ENCODE peak calls at places on chromosome 4, in five cellular contexts. V is IMR-90, Y is neural progenitor cell, J is PC-3, N is fibroblast of lung. G is an unnamed sample.

GRCh38 chr4:76280488-76281441 is 25.8 kb upstream of the STBD1 start:
- DNase-seq in V (no peak), J (no peak), N (no peak), Y (no peak), G (no peak)

GRCh38 chr4:102554482-102554881 is 53.3 kb downstream of the NFKB1 start:
- DNase-seq in V (peak; percentile 92), Y (peak; percentile 16), N (peak; percentile 80), J (no peak), G (peak; percentile 70)

GRCh38 chr4:38560763-38561558 is 103.0 kb upstream of the KLF3 start:
- DNase-seq in J (peak; percentile 11), Y (no peak), V (no peak), N (no peak), G (no peak)

GRCh38 chr4:38562751-38563198 is 101.2 kb upstream of the KLF3 start:
- DNase-seq in V (peak; percentile 28), N (no peak), Y (no peak), J (peak; percentile 6), G (peak; percentile 5)

GRCh38 chr4:1055721-1056590 is 44.5 kb downstream of the FGFRL1 start:
- DNase-seq in Y (peak; percentile 71), V (peak; percentile 48), J (no peak), N (peak; percentile 27), G (no peak)

GRCh38 chr4:38223801-38224236 is 263.6 kb downstream of the PTTG2 start:
- DNase-seq in N (no peak), V (no peak), Y (no peak), J (no peak), G (no peak)

GRCh38 chr4:148333265-148333664 is 108.9 kb downstream of the NR3C2 start:
- DNase-seq in N (no peak), Y (no peak), V (no peak), J (no peak), G (no peak)

GRCh38 chr4:145168578-145169187 is 11.7 kb downstream of the OTUD4 start:
- DNase-seq in V (no peak), J (no peak), N (no peak), Y (no peak), G (no peak)

GRCh38 chr4:104571341-104571740 is 76.6 kb upstream of the CXXC4 start:
- DNase-seq in J (peak; percentile 22), Y (peak; percentile 35), V (no peak), N (peak; percentile 36), G (peak; percentile 12)

GRCh38 chr4:5973033-5973432 is 45.2 kb downstream of the C4orf50 start:
- DNase-seq in Y (no peak), N (no peak), J (no peak), V (no peak), G (no peak)

GRCh38 chr4:3442959-3443749 is 1.4 kb downstream of the HGFAC start:
- DNase-seq in V (no peak), J (peak; percentile 59), Y (peak; percentile 74), N (no peak), G (no peak)

GRCh38 chr4:86569103-86569870 is 24.8 kb upstream of the PTPN13 start:
- DNase-seq in J (no peak), Y (no peak), V (no peak), N (no peak), G (no peak)

GRCh38 chr4:1755297-1755696 is 34.0 kb downstream of the TACC3 start:
- DNase-seq in J (no peak), N (no peak), Y (no peak), V (no peak), G (no peak)

GRCh38 chr4:39357002-39357401 is 9.2 kb downstream of the RFC1 start:
- DNase-seq in V (no peak), J (no peak), Y (peak; percentile 20), N (no peak), G (no peak)

GRCh38 chr4:6724461-6725111 is 8.6 kb downstream of the BLOC1S4 start:
- DNase-seq in V (peak; percentile 41), J (no peak), N (peak; percentile 74), Y (peak; percentile 43), G (peak; percentile 67)

GRCh38 chr4:152451496-152451895 is 84.4 kb downstream of the FBXW7 start:
- DNase-seq in V (no peak), J (no peak), N (no peak), Y (no peak), G (no peak)

GRCh38 chr4:81724925-81725329 is 253.2 kb upstream of the RASGEF1B start:
- DNase-seq in Y (peak; percentile 15), V (no peak), J (no peak), N (no peak), G (no peak)

GRCh38 chr4:184801781-184802180 is 24.0 kb downstream of the ACSL1 start:
- DNase-seq in Y (no peak), J (peak; percentile 45), N (peak; percentile 84), V (peak; percentile 42), G (peak; percentile 75)

GRCh38 chr4:76312457-76312856 is 5.9 kb downstream of the STBD1 start:
- DNase-seq in N (no peak), Y (no peak), J (no peak), V (no peak), G (no peak)

GRCh38 chr4:76354517-76355473 is 48.3 kb downstream of the STBD1 start:
- DNase-seq in V (no peak), N (no peak), Y (no peak), J (no peak), G (no peak)

GRCh38 chr4:85406185-85406584 is 68.8 kb upstream of the ARHGAP24 start:
- DNase-seq in V (no peak), N (no peak), J (no peak), Y (no peak), G (no peak)

GRCh38 chr4:158079661-158080060 is 93.2 kb downstream of the GASK1B start:
- DNase-seq in J (no peak), N (no peak), Y (no peak), V (no peak), G (no peak)

GRCh38 chr4:158013858-158014257 is 159.0 kb downstream of the GASK1B start:
- DNase-seq in Y (no peak), N (peak; percentile 91), J (peak; percentile 20), V (peak; percentile 85), G (peak; percentile 88)

GRCh38 chr4:55458164-55458563 is 62.4 kb downstream of the TMEM165 start:
- DNase-seq in N (peak; percentile 48), V (peak; percentile 46), J (peak; percentile 65), Y (no peak), G (peak; percentile 30)

GRCh38 chr4:108087293-108087967 is 81.3 kb downstream of the LEF1 start:
- DNase-seq in N (no peak), J (no peak), Y (no peak), V (no peak), G (no peak)

GRCh38 chr4:41747230-41748055 is 1.1 kb downstream of the PHOX2B start:
- DNase-seq in V (no peak), N (no peak), Y (peak; percentile 48), J (no peak), G (no peak)

GRCh38 chr4:119707336-119707735 is 78.7 kb upstream of the PDE5A start:
- DNase-seq in V (no peak), J (no peak), Y (no peak), N (no peak), G (no peak)

DNA sequence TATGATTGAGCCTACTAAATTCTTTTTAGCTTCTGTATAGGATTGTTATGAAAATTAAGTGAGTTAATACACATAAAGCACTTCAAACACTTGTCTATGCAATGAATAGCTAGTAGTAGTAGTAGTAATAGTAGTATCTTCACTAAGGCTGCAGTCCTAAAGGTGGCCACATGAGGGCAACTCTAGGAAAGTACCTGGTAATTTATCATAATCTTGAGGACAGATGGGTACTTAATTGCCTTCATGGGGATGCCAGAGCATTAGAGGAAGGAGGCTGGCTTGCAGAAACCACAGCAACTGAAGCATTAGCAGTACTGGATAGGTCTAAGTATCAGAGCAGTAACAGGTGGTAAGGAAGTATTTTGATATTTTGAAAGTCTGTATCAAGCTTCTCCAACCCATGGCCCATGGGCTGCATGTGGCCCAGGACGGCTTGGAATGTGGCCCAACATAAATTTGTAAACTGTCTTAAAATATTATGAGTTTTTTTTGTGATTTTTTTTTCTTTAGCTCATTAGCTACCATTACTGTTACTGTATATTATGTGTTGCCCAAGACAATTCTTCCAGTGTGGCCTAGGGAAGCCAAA is 17.3 kb downstream of the NIPAL1 start:
- DNase-seq in J (peak; percentile 61), N (peak; percentile 7), V (peak; percentile 3), Y (peak; percentile 17), G (no peak)
- H3K4me1 ChIP-seq in J (peaks cover 11% of the 10 kb centered on the region), N (no peaks in the 10 kb centered on the region), V (no peaks in the 10 kb centered on the region), Y (peaks cover 21% of the 10 kb centered on the region), G (peaks cover 8% of the 10 kb centered on the region)

DNA sequence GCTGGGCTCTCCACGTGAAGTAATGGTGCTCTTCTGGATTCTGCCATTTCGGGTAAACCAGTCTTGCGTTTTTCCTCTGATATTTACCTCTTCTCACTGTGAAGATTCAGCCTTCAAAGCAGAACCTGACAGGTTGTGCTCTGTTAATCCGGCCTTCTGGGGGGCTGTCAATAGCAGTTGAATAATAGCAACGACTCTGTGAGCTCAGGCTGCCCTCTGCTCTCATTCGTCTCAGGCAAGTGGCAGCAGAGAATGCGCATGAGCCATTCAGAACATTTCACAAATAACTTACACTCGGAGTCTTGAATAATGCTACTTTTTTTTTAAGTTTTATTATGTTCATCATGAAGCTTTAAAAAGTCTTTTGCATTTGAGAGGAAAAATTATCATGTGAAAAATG is 354.1 kb upstream of the FAT1 start:
- DNase-seq in Y (peak; percentile 33), J (no peak), V (no peak), N (no peak), G (no peak)
- H3K4me2 ChIP-seq in Y (no peak overlapping the region), J (no peak overlapping the region), V (no peak overlapping the region), N (no peak overlapping the region), G (no peak overlapping the region)

DNA sequence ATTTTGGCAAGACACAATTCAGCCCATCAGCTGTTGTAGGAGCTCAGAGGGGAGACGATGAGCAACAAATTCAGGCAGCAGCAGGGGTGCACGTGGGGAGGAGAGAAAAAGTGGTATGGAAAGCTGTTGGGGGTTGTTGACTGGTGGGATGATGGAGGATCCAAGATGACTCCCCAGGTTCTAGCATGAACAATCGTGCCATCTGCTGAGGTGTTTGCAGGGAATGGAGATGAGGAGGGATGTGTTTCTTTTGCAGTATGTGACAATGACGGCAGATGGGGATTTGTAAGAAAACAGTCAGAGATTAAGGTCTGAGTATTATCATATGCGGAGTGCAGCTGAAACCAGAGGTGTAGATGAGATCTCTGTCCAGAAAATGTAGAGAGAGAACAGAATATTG is 63.3 kb downstream of the SEL1L3 start:
- DNase-seq in V (no peak), N (no peak), Y (no peak), J (no peak), G (no peak)
- H3K27ac ChIP-seq in V (no peak overlapping the region), N (no peak overlapping the region), Y (no peak overlapping the region), J (no peak overlapping the region), G (no peak overlapping the region)

GRCh38 chr4:10098770-10099139 is 17.8 kb downstream of the WDR1 start:
- DNase-seq in J (peak; percentile 36), Y (no peak), N (peak; percentile 88), V (peak; percentile 80), G (peak; percentile 85)
- H3K4me1 ChIP-seq in J (peaks cover 45% of the 10 kb centered on the region), Y (peaks cover 30% of the 10 kb centered on the region), N (peaks cover 55% of the 10 kb centered on the region), V (peaks cover 61% of the 10 kb centered on the region), G (peaks cover 82% of the 10 kb centered on the region)

GRCh38 chr4:125722009-125722408 is 407.3 kb downstream of the FAT4 start:
- DNase-seq in Y (no peak), N (no peak), J (no peak), V (no peak), G (no peak)
- H3K4me2 ChIP-seq in Y (no peak overlapping the region), N (no peak overlapping the region), J (no peak overlapping the region), V (no peak overlapping the region), G (no peak overlapping the region)

GRCh38 chr4:51842167-51842553 is 793 bp upstream of the DCUN1D4 start:
- DNase-seq in N (no peak), V (peak; percentile 25), J (no peak), Y (peak; percentile 53), G (no peak)
- H3K27ac ChIP-seq in N (peak overlapping the region; percentile 67), V (peak overlapping the region; percentile 56), J (peak overlapping the region; percentile 8), Y (no peak overlapping the region), G (peak overlapping the region; percentile 67)

GRCh38 chr4:140083320-140083719 is 70.7 kb downstream of the MAML3 start:
- DNase-seq in N (no peak), V (no peak), Y (no peak), J (no peak), G (no peak)
- H3K4me1 ChIP-seq in N (peaks cover 20% of the 10 kb centered on the region), V (peaks cover 37% of the 10 kb centered on the region), Y (peaks cover 43% of the 10 kb centered on the region), J (peaks cover 32% of the 10 kb centered on the region), G (peaks cover 12% of the 10 kb centered on the region)